ENCODE peak calls at places on chromosomes 2 and 18, in ten cellular contexts. M, J, Q, H, X, T, U, B, V and E are unnamed samples.

GRCh38 chr2:171316755-171317337 is 116.9 kb downstream of the METTL8 start:
- DNase-seq in M (peak), J (no peak), Q (no peak), H (no peak), X (no peak), T (no peak), U (no peak), B (no peak), V (no peak), E (no peak)

GRCh38 chr2:70425682-70426301 is 123.9 kb upstream of the FAM136A start:
- DNase-seq in M (no peak), J (peak), Q (no peak), H (no peak), X (no peak), T (no peak), U (no peak), B (no peak), V (no peak), E (peak)

GRCh38 chr2:207385903-207386302 is 143.9 kb upstream of the CREB1 start:
- DNase-seq in M (no peak), J (no peak), Q (no peak), H (no peak), X (no peak), T (no peak), U (no peak), B (no peak), V (peak), E (no peak)

GRCh38 chr2:27621524-27621923 is 7.3 kb downstream of the CCDC121 start:
- DNase-seq in M (peak), J (no peak), Q (no peak), H (no peak), X (no peak), T (no peak), U (no peak), B (no peak), V (no peak), E (no peak)

GRCh38 chr18:59988098-59988706 is 88.4 kb downstream of the PMAIP1 start:
- DNase-seq in M (peak), J (peak), Q (peak), H (peak), X (no peak), T (peak), U (no peak), B (no peak), V (peak), E (peak)

GRCh38 chr18:45060102-45060501 is 379.4 kb downstream of the SETBP1 start:
- DNase-seq in M (no peak), J (no peak), Q (no peak), H (no peak), X (no peak), T (no peak), U (no peak), B (no peak), V (no peak), E (no peak)

GRCh38 chr2:37414470-37414949 is 70.1 kb downstream of the QPCT start:
- DNase-seq in M (peak), J (no peak), Q (no peak), H (no peak), X (no peak), T (peak), U (no peak), B (no peak), V (peak), E (no peak)

GRCh38 chr2:144320491-144320890 is 199.4 kb downstream of the ZEB2 start:
- DNase-seq in M (no peak), J (peak), Q (no peak), H (no peak), X (no peak), T (no peak), U (no peak), B (no peak), V (peak), E (no peak)

GRCh38 chr2:197191177-197191947 is 119.2 kb downstream of the ANKRD44 start:
- DNase-seq in M (peak), J (no peak), Q (no peak), H (no peak), X (no peak), T (peak), U (no peak), B (no peak), V (peak), E (no peak)

GRCh38 chr18:56982756-56983155 is 164.1 kb upstream of the BOD1L2 start:
- DNase-seq in M (no peak), J (no peak), Q (no peak), H (no peak), X (no peak), T (no peak), U (no peak), B (no peak), V (no peak), E (no peak)

GRCh38 chr18:72235422-72235821 is 308.7 kb downstream of the CBLN2 start:
- DNase-seq in M (no peak), J (no peak), Q (no peak), H (no peak), X (no peak), T (no peak), U (no peak), B (peak), V (no peak), E (no peak)

GRCh38 chr2:12437144-12437543 is 279.6 kb upstream of the TRIB2 start:
- DNase-seq in M (no peak), J (no peak), Q (no peak), H (no peak), X (no peak), T (peak), U (no peak), B (no peak), V (no peak), E (no peak)

GRCh38 chr2:207688597-207688996 is 22.8 kb upstream of the CCNYL1 start:
- DNase-seq in M (no peak), J (no peak), Q (no peak), H (no peak), X (no peak), T (no peak), U (no peak), B (no peak), V (no peak), E (no peak)

GRCh38 chr2:112312821-112313220 is 37.4 kb downstream of the ZC3H6 start:
- DNase-seq in M (no peak), J (no peak), Q (no peak), H (no peak), X (no peak), T (no peak), U (no peak), B (no peak), V (no peak), E (no peak)

GRCh38 chr18:22921762-22922161 is 11.4 kb upstream of the RBBP8 start:
- DNase-seq in M (no peak), J (no peak), Q (no peak), H (no peak), X (no peak), T (no peak), U (no peak), B (no peak), V (no peak), E (no peak)

GRCh38 chr18:76875390-76876330 is 53.3 kb downstream of the ZNF236 start:
- DNase-seq in M (peak), J (peak), Q (peak), H (no peak), X (no peak), T (peak), U (no peak), B (no peak), V (peak), E (peak)

GRCh38 chr2:45028276-45028675 is 19.0 kb upstream of the SIX2 start:
- DNase-seq in M (no peak), J (no peak), Q (no peak), H (no peak), X (no peak), T (no peak), U (no peak), B (no peak), V (no peak), E (no peak)

GRCh38 chr2:15711126-15711860 is 119.6 kb downstream of the DDX1 start:
- DNase-seq in M (no peak), J (no peak), Q (no peak), H (no peak), X (no peak), T (no peak), U (no peak), B (no peak), V (no peak), E (no peak)

GRCh38 chr18:72700961-72701710 is 157.0 kb upstream of the CBLN2 start:
- DNase-seq in M (peak), J (no peak), Q (no peak), H (peak), X (no peak), T (peak), U (no peak), B (no peak), V (no peak), E (no peak)

GRCh38 chr2:30666307-30666874 is 140.9 kb downstream of the CAPN13 start:
- DNase-seq in M (peak), J (peak), Q (no peak), H (peak), X (no peak), T (no peak), U (no peak), B (no peak), V (peak), E (no peak)
- TF ChIP-seq POLR2AphosphoS5 in M (no peak), J (peak), Q (no peak), H (no peak), X (no peak), T (no peak), U (no peak), B (no peak), V (peak), E (peak)

GRCh38 chr2:127511090-127511489 is 15.2 kb downstream of the IWS1 start:
- DNase-seq in M (no peak), J (no peak), Q (no peak), H (no peak), X (no peak), T (no peak), U (no peak), B (no peak), V (no peak), E (no peak)

GRCh38 chr2:127510073-127510472 is 16.2 kb downstream of the IWS1 start:
- DNase-seq in M (no peak), J (no peak), Q (no peak), H (no peak), X (no peak), T (no peak), U (no peak), B (no peak), V (no peak), E (no peak)

GRCh38 chr2:127506502-127506901 is 19.8 kb downstream of the IWS1 start:
- DNase-seq in M (no peak), J (no peak), Q (no peak), H (no peak), X (no peak), T (no peak), U (no peak), B (no peak), V (no peak), E (no peak)

GRCh38 chr2:127508025-127508620 is 18.2 kb downstream of the IWS1 start:
- DNase-seq in M (no peak), J (no peak), Q (no peak), H (no peak), X (no peak), T (no peak), U (no peak), B (no peak), V (no peak), E (no peak)

GRCh38 chr2:127508621-127509034 is 17.7 kb downstream of the IWS1 start:
- DNase-seq in M (no peak), J (peak), Q (peak), H (peak), X (peak), T (peak), U (no peak), B (no peak), V (peak), E (peak)
- H3K27ac ChIP-seq in M (peak), J (no peak), Q (peak), H (peak), X (peak), T (peak), U (peak), B (no peak), V (peak), E (peak)

DNA sequence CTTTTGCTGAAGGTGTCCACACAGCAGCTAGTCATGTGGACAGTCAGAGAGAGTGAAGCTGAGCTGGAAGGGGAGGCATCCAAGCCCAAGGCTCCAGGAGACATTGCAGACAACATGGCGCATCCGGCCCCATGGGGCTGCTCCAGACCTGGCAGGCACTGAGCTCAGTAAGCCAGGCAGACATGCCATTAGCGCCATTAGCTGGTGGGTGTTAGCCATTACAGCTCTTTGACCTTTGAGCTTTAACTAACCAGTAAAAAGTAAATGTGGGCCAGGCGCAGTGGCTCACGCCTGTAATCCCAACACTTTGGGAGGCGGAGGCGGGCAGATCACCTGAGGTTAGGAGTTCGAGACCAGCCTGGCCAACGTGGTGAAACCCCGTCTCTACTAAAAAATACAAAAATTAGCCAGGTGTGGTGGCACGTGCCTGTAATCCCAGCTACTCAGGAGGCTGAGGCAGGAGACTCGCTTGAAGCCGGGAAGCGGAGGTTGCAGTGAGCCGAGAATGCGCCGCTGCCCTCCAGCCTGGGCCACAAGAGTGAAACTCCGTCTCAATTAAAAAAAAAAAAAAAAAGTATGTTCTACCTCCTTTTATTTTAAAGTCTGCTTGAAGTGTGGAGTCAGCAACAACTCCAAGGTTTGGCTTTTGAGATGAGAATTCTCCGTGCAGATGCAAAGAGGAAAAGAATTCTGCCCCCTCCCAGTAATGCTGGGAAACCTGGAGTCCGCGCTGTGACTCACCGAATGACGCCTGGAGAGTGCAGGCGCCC is 69.4 kb downstream of the TWSG1 start:
- DNase-seq in M (peak), J (no peak), Q (no peak), H (no peak), X (no peak), T (no peak), U (no peak), B (no peak), V (no peak), E (no peak)
- TF ChIP-seq POLR2AphosphoS5 in M (no peak), J (no peak), Q (no peak), H (no peak), X (no peak), T (no peak), U (no peak), B (no peak), V (no peak), E (no peak)

GRCh38 chr2:219368690-219369108 is 19.0 kb downstream of the DNPEP start:
- DNase-seq in M (no peak), J (no peak), Q (no peak), H (no peak), X (no peak), T (no peak), U (peak), B (no peak), V (peak), E (no peak)

GRCh38 chr2:219369447-219369861 is 18.3 kb downstream of the DNPEP start:
- DNase-seq in M (no peak), J (peak), Q (peak), H (no peak), X (no peak), T (no peak), U (peak), B (no peak), V (peak), E (peak)
- H3K27ac ChIP-seq in M (no peak), J (peak), Q (peak), H (no peak), X (peak), T (peak), U (peak), B (no peak), V (no peak), E (no peak)

DNA sequence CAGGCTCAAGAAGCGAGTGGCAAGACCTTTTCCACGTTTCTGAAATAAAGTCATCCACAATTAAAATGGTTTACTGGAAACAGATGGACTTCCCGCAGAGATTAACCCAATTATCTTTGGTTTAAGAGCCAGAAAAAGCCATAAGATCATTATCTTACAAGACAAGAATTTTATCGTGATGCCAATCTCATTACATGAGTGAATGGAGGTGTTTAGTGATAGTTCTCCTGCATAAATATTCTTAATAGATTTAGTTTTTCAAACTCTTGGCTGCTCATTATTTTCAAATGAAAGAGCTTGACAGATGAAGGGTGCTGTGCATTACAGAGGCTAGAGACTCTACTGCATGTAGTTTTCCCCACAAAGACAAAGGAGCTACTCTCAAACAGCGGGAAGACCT is 1028.4 kb upstream of the PIK3C3 start:
- DNase-seq in M (no peak), J (no peak), Q (no peak), H (no peak), X (no peak), T (peak), U (no peak), B (no peak), V (no peak), E (no peak)
- TF ChIP-seq POLR2AphosphoS5 in M (no peak), J (no peak), Q (no peak), H (no peak), X (no peak), T (peak), U (no peak), B (no peak), V (no peak), E (no peak)

GRCh38 chr18:79424880-79425572 is 29.3 kb downstream of the NFATC1 start:
- DNase-seq in M (no peak), J (no peak), Q (no peak), H (no peak), X (no peak), T (no peak), U (no peak), B (no peak), V (no peak), E (no peak)

GRCh38 chr18:79427368-79428225 is 31.9 kb downstream of the NFATC1 start:
- DNase-seq in M (no peak), J (no peak), Q (no peak), H (no peak), X (no peak), T (no peak), U (no peak), B (no peak), V (no peak), E (no peak)

GRCh38 chr18:79426376-79427300 is 30.9 kb downstream of the NFATC1 start:
- DNase-seq in M (no peak), J (no peak), Q (no peak), H (no peak), X (no peak), T (no peak), U (no peak), B (no peak), V (no peak), E (no peak)

GRCh38 chr18:79424008-79424565 is 28.4 kb downstream of the NFATC1 start:
- DNase-seq in M (no peak), J (no peak), Q (no peak), H (no peak), X (no peak), T (no peak), U (no peak), B (no peak), V (no peak), E (no peak)

DNA sequence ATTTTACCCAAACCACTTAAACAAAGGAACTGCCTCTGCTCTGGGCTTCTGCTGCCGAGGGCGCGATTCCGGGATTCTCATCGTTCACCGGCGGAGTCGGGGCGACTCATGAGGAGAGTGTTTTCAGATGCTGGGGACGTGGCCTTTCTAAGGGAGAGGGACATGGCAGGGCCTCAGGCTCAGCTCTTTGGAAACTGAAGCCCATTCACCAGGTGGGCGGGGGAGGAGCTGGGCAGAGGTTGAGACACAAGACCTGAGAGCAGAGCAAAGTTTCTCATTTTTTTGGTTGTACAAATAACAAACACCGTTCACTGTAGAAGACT is 29.8 kb downstream of the NFATC1 start:
- DNase-seq in M (no peak), J (no peak), Q (no peak), H (no peak), X (no peak), T (no peak), U (no peak), B (no peak), V (no peak), E (no peak)
- H3K27ac ChIP-seq in M (no peak), J (no peak), Q (no peak), H (no peak), X (no peak), T (no peak), U (no peak), B (no peak), V (no peak), E (no peak)

DNA sequence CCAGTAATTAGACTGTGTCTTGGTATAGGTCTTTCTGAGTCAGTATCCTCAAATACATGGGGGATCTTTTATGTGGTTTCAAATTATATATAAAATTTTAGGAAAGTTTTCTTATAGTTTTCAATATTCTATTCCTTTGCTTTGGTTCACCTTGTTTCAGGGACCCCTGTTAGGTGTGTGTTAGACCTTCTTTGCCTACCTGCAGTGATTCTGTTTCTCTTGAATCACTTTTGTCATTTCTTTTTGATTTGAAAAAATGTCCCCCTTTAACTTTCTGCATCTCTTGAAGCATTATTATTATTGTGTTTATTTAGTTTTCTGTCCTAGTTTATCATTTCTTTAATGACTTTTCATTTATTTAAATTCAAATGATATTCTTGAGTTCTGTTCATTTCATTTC is 98.7 kb downstream of the FHOD3 start:
- DNase-seq in M (peak), J (no peak), Q (no peak), H (no peak), X (no peak), T (no peak), U (no peak), B (no peak), V (no peak), E (no peak)
- TF ChIP-seq POLR2AphosphoS5 in M (no peak), J (no peak), Q (no peak), H (no peak), X (no peak), T (no peak), U (no peak), B (no peak), V (no peak), E (no peak)

GRCh38 chr2:138267161-138267901 is 234.2 kb upstream of the SPOPL start:
- DNase-seq in M (no peak), J (no peak), Q (no peak), H (no peak), X (no peak), T (no peak), U (no peak), B (no peak), V (peak), E (no peak)
- H3K27ac ChIP-seq in M (no peak), J (no peak), Q (no peak), H (peak), X (no peak), T (peak), U (no peak), B (no peak), V (peak), E (no peak)

GRCh38 chr2:236730393-236730792 is 160.8 kb downstream of the ACKR3 start:
- DNase-seq in M (no peak), J (no peak), Q (no peak), H (no peak), X (no peak), T (no peak), U (no peak), B (no peak), V (no peak), E (no peak)

GRCh38 chr2:236733156-236733555 is 163.5 kb downstream of the ACKR3 start:
- DNase-seq in M (no peak), J (no peak), Q (no peak), H (no peak), X (no peak), T (no peak), U (no peak), B (no peak), V (no peak), E (no peak)

GRCh38 chr2:236735742-236736360 is 166.2 kb downstream of the ACKR3 start:
- DNase-seq in M (no peak), J (no peak), Q (peak), H (no peak), X (no peak), T (no peak), U (no peak), B (no peak), V (no peak), E (no peak)

GRCh38 chr2:236728916-236729670 is 159.5 kb downstream of the ACKR3 start:
- DNase-seq in M (no peak), J (no peak), Q (no peak), H (no peak), X (no peak), T (no peak), U (no peak), B (no peak), V (no peak), E (no peak)

GRCh38 chr2:236731767-236732580 is 162.3 kb downstream of the ACKR3 start:
- DNase-seq in M (no peak), J (peak), Q (no peak), H (no peak), X (peak), T (no peak), U (peak), B (no peak), V (no peak), E (peak)
- TF ChIP-seq POLR2AphosphoS5 in M (no peak), J (no peak), Q (no peak), H (no peak), X (peak), T (no peak), U (peak), B (no peak), V (no peak), E (peak)